ENCODE peak calls at places on chromosomes 11 and 22, in eight cellular contexts. One of them, this sample, is unnamed.

GRCh38 chr11:77320351-77320750 is 18.9 kb upstream of the GDPD4 start:
- DNase-seq in CD4-positive, alpha-beta T cell: no peak
- DNase-seq in mesendoderm: no peak
- DNase-seq in mesenchymal stem cell: no peak
- DNase-seq in right lobe of liver: no peak
- DNase-seq in AG04450: no peak
- DNase-seq in adipocyte: no peak
- DNase-seq in ovary: no peak
- DNase-seq in this sample: no peak

GRCh38 chr22:26318975-26319374 is 110.1 kb upstream of the ASPHD2 start:
- DNase-seq in CD4-positive, alpha-beta T cell: no peak
- DNase-seq in mesendoderm: peak; percentile 40
- DNase-seq in mesenchymal stem cell: no peak
- DNase-seq in right lobe of liver: no peak
- DNase-seq in AG04450: no peak
- DNase-seq in adipocyte: peak; percentile 19
- DNase-seq in ovary: no peak
- DNase-seq in this sample: peak; percentile 34

GRCh38 chr11:46745328-46745727 is 26.3 kb downstream of the F2 start:
- DNase-seq in CD4-positive, alpha-beta T cell: no peak
- DNase-seq in mesendoderm: no peak
- DNase-seq in mesenchymal stem cell: no peak
- DNase-seq in right lobe of liver: no peak
- DNase-seq in AG04450: no peak
- DNase-seq in adipocyte: no peak
- DNase-seq in ovary: no peak
- DNase-seq in this sample: no peak

GRCh38 chr11:61072316-61073109 is 29.8 kb upstream of the CD5 start:
- DNase-seq in CD4-positive, alpha-beta T cell: no peak
- DNase-seq in mesendoderm: no peak
- DNase-seq in mesenchymal stem cell: no peak
- DNase-seq in right lobe of liver: no peak
- DNase-seq in AG04450: no peak
- DNase-seq in adipocyte: no peak
- DNase-seq in ovary: peak; percentile 27
- DNase-seq in this sample: no peak

GRCh38 chr11:96035031-96035743 is 111.3 kb upstream of the MTMR2 start:
- DNase-seq in CD4-positive, alpha-beta T cell: no peak
- DNase-seq in mesendoderm: peak; percentile 81
- DNase-seq in mesenchymal stem cell: peak; percentile 64
- DNase-seq in right lobe of liver: no peak
- DNase-seq in AG04450: no peak
- DNase-seq in adipocyte: no peak
- DNase-seq in ovary: no peak
- DNase-seq in this sample: no peak

GRCh38 chr11:57885298-57886035 is 123.9 kb downstream of the CTNND1 start:
- DNase-seq in CD4-positive, alpha-beta T cell: no peak
- DNase-seq in mesendoderm: peak; percentile 59
- DNase-seq in mesenchymal stem cell: no peak
- DNase-seq in right lobe of liver: no peak
- DNase-seq in AG04450: no peak
- DNase-seq in adipocyte: peak; percentile 15
- DNase-seq in ovary: no peak
- DNase-seq in this sample: no peak

GRCh38 chr11:130480721-130481140 is 32.3 kb downstream of the ADAMTS15 start:
- DNase-seq in CD4-positive, alpha-beta T cell: no peak
- DNase-seq in mesendoderm: no peak
- DNase-seq in mesenchymal stem cell: peak; percentile 58
- DNase-seq in right lobe of liver: no peak
- DNase-seq in AG04450: no peak
- DNase-seq in adipocyte: no peak
- DNase-seq in ovary: no peak
- DNase-seq in this sample: peak; percentile 37

GRCh38 chr11:24155792-24156191 is 341.1 kb upstream of the LUZP2 start:
- DNase-seq in CD4-positive, alpha-beta T cell: no peak
- DNase-seq in mesendoderm: peak; percentile 44
- DNase-seq in mesenchymal stem cell: no peak
- DNase-seq in right lobe of liver: no peak
- DNase-seq in AG04450: no peak
- DNase-seq in adipocyte: no peak
- DNase-seq in ovary: no peak
- DNase-seq in this sample: no peak

GRCh38 chr22:46203590-46203980 is 46.5 kb downstream of the CDPF1 start:
- DNase-seq in CD4-positive, alpha-beta T cell: no peak
- DNase-seq in mesendoderm: no peak
- DNase-seq in mesenchymal stem cell: no peak
- DNase-seq in right lobe of liver: no peak
- DNase-seq in AG04450: no peak
- DNase-seq in adipocyte: no peak
- DNase-seq in ovary: no peak
- DNase-seq in this sample: no peak

GRCh38 chr22:39558254-39558727 is 12.3 kb upstream of the CACNA1I start:
- DNase-seq in CD4-positive, alpha-beta T cell: no peak
- DNase-seq in mesendoderm: no peak
- DNase-seq in mesenchymal stem cell: no peak
- DNase-seq in right lobe of liver: no peak
- DNase-seq in AG04450: no peak
- DNase-seq in adipocyte: peak; percentile 31
- DNase-seq in ovary: no peak
- DNase-seq in this sample: no peak
- H3K27me3 ChIP-seq in CD4-positive, alpha-beta T cell: peaks cover 29% of the 10 kb centered on the region
- H3K27me3 ChIP-seq in mesendoderm: peaks cover 18% of the 10 kb centered on the region
- H3K27me3 ChIP-seq in mesenchymal stem cell: peaks cover 82% of the 10 kb centered on the region
- H3K27me3 ChIP-seq in right lobe of liver: peaks cover 5% of the 10 kb centered on the region
- H3K27me3 ChIP-seq in AG04450: peaks cover 62% of the 10 kb centered on the region
- H3K27me3 ChIP-seq in adipocyte: peaks cover 63% of the 10 kb centered on the region
- H3K27me3 ChIP-seq in ovary: no peaks in the 10 kb centered on the region
- H3K27me3 ChIP-seq in this sample: peaks cover 32% of the 10 kb centered on the region

GRCh38 chr11:128592454-128592853 is 5.1 kb upstream of the ETS1 start:
- DNase-seq in CD4-positive, alpha-beta T cell: no peak
- DNase-seq in mesendoderm: no peak
- DNase-seq in mesenchymal stem cell: no peak
- DNase-seq in right lobe of liver: no peak
- DNase-seq in AG04450: no peak
- DNase-seq in adipocyte: no peak
- DNase-seq in ovary: no peak
- DNase-seq in this sample: no peak
- H3K27me3 ChIP-seq in CD4-positive, alpha-beta T cell: no peaks in the 10 kb centered on the region
- H3K27me3 ChIP-seq in mesendoderm: no peaks in the 10 kb centered on the region
- H3K27me3 ChIP-seq in mesenchymal stem cell: no peaks in the 10 kb centered on the region
- H3K27me3 ChIP-seq in right lobe of liver: peaks cover 6% of the 10 kb centered on the region
- H3K27me3 ChIP-seq in AG04450: no peaks in the 10 kb centered on the region
- H3K27me3 ChIP-seq in adipocyte: peaks cover 14% of the 10 kb centered on the region
- H3K27me3 ChIP-seq in ovary: no peaks in the 10 kb centered on the region
- H3K27me3 ChIP-seq in this sample: no peaks in the 10 kb centered on the region

GRCh38 chr11:120258661-120259060 is 18.7 kb downstream of the POU2F3 start:
- DNase-seq in CD4-positive, alpha-beta T cell: no peak
- DNase-seq in mesendoderm: no peak
- DNase-seq in mesenchymal stem cell: no peak
- DNase-seq in right lobe of liver: no peak
- DNase-seq in AG04450: no peak
- DNase-seq in adipocyte: no peak
- DNase-seq in ovary: no peak
- DNase-seq in this sample: no peak
- H3K27me3 ChIP-seq in CD4-positive, alpha-beta T cell: peaks cover 48% of the 10 kb centered on the region
- H3K27me3 ChIP-seq in mesendoderm: no peaks in the 10 kb centered on the region
- H3K27me3 ChIP-seq in mesenchymal stem cell: peaks cover 55% of the 10 kb centered on the region
- H3K27me3 ChIP-seq in right lobe of liver: no peaks in the 10 kb centered on the region
- H3K27me3 ChIP-seq in AG04450: peaks cover 64% of the 10 kb centered on the region
- H3K27me3 ChIP-seq in adipocyte: peaks cover 49% of the 10 kb centered on the region
- H3K27me3 ChIP-seq in ovary: no peaks in the 10 kb centered on the region
- H3K27me3 ChIP-seq in this sample: peaks cover 26% of the 10 kb centered on the region

DNA sequence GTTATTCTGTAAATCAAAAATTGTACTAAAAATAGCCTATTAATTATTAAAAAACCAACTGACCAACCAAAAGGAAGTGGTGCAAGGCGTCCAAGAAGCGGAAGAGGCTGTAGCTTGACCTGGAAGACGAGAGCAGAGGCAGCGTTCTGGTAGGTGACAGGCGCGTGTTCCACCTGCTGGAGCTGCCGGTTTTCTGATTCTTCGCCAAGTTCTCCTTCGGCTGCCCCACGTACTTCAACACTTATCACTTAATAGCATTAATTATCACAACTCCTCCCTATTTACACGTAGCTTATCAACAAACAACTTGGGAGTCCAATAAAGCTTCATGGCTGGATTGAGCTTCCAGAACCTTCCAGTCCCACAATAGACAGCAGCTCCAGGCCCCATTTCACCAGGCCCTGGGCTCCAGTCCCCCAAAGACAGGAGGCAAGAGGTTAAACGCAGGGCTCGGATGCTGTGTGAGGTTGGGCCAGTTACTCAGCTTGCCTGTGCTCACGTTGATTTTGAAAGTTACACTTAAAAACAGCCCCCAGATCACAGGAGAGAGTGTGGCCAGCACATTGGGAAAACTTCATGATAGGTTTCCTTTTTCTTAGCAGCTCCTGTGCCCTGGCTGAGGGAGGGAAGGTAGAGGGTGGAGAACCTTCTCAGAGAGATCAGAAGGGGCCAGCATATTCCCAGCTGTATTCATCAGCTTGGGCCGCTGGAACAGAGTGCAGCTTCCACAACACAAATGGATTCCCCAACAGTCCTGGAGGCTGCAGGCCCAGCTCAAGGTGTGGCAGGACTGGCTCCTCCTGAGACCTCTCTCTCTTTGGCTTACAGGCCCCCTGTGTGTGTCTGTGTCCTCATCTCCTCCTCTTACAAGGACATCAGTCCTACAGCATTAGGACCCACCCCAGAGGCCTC is 54.2 kb upstream of the FGF3 start:
- DNase-seq in CD4-positive, alpha-beta T cell: no peak
- DNase-seq in mesendoderm: no peak
- DNase-seq in mesenchymal stem cell: no peak
- DNase-seq in right lobe of liver: peak; percentile 28
- DNase-seq in AG04450: no peak
- DNase-seq in adipocyte: no peak
- DNase-seq in ovary: no peak
- DNase-seq in this sample: no peak
- H3K27me3 ChIP-seq in CD4-positive, alpha-beta T cell: no peaks in the 10 kb centered on the region
- H3K27me3 ChIP-seq in mesendoderm: no peaks in the 10 kb centered on the region
- H3K27me3 ChIP-seq in mesenchymal stem cell: peaks cover 61% of the 10 kb centered on the region
- H3K27me3 ChIP-seq in right lobe of liver: no peaks in the 10 kb centered on the region
- H3K27me3 ChIP-seq in AG04450: peaks cover 36% of the 10 kb centered on the region
- H3K27me3 ChIP-seq in adipocyte: peaks cover 49% of the 10 kb centered on the region
- H3K27me3 ChIP-seq in ovary: no peaks in the 10 kb centered on the region
- H3K27me3 ChIP-seq in this sample: peaks cover 2% of the 10 kb centered on the region

GRCh38 chr11:114160884-114161283 is 101.4 kb downstream of the ZBTB16 start:
- DNase-seq in CD4-positive, alpha-beta T cell: no peak
- DNase-seq in mesendoderm: no peak
- DNase-seq in mesenchymal stem cell: peak; percentile 44
- DNase-seq in right lobe of liver: no peak
- DNase-seq in AG04450: no peak
- DNase-seq in adipocyte: no peak
- DNase-seq in ovary: no peak
- DNase-seq in this sample: peak; percentile 46
- H3K27me3 ChIP-seq in CD4-positive, alpha-beta T cell: no peaks in the 10 kb centered on the region
- H3K27me3 ChIP-seq in mesendoderm: no peaks in the 10 kb centered on the region
- H3K27me3 ChIP-seq in mesenchymal stem cell: peaks cover 71% of the 10 kb centered on the region
- H3K27me3 ChIP-seq in right lobe of liver: no peaks in the 10 kb centered on the region
- H3K27me3 ChIP-seq in AG04450: peaks cover 47% of the 10 kb centered on the region
- H3K27me3 ChIP-seq in adipocyte: no peaks in the 10 kb centered on the region
- H3K27me3 ChIP-seq in ovary: no peaks in the 10 kb centered on the region
- H3K27me3 ChIP-seq in this sample: no peaks in the 10 kb centered on the region

GRCh38 chr11:64534391-64534801 is 56.6 kb upstream of the SLC22A12 start:
- DNase-seq in CD4-positive, alpha-beta T cell: no peak
- DNase-seq in mesendoderm: no peak
- DNase-seq in mesenchymal stem cell: no peak
- DNase-seq in right lobe of liver: no peak
- DNase-seq in AG04450: no peak
- DNase-seq in adipocyte: no peak
- DNase-seq in ovary: no peak
- DNase-seq in this sample: no peak
- H3K27me3 ChIP-seq in CD4-positive, alpha-beta T cell: peaks cover 25% of the 10 kb centered on the region
- H3K27me3 ChIP-seq in mesendoderm: no peaks in the 10 kb centered on the region
- H3K27me3 ChIP-seq in mesenchymal stem cell: peaks cover 67% of the 10 kb centered on the region
- H3K27me3 ChIP-seq in right lobe of liver: no peaks in the 10 kb centered on the region
- H3K27me3 ChIP-seq in AG04450: peaks cover 23% of the 10 kb centered on the region
- H3K27me3 ChIP-seq in adipocyte: peaks cover 62% of the 10 kb centered on the region
- H3K27me3 ChIP-seq in ovary: no peaks in the 10 kb centered on the region
- H3K27me3 ChIP-seq in this sample: peaks cover 15% of the 10 kb centered on the region

GRCh38 chr11:16610213-16610737 is 128.2 kb upstream of the C11orf58 start:
- DNase-seq in CD4-positive, alpha-beta T cell: no peak
- DNase-seq in mesendoderm: peak; percentile 7
- DNase-seq in mesenchymal stem cell: no peak
- DNase-seq in right lobe of liver: no peak
- DNase-seq in AG04450: no peak
- DNase-seq in adipocyte: no peak
- DNase-seq in ovary: no peak
- DNase-seq in this sample: no peak
- H3K27me3 ChIP-seq in CD4-positive, alpha-beta T cell: peaks cover 96% of the 10 kb centered on the region
- H3K27me3 ChIP-seq in mesendoderm: peaks cover 47% of the 10 kb centered on the region
- H3K27me3 ChIP-seq in mesenchymal stem cell: peaks cover 89% of the 10 kb centered on the region
- H3K27me3 ChIP-seq in right lobe of liver: peaks cover 41% of the 10 kb centered on the region
- H3K27me3 ChIP-seq in AG04450: peaks cover 32% of the 10 kb centered on the region
- H3K27me3 ChIP-seq in adipocyte: peaks cover 73% of the 10 kb centered on the region
- H3K27me3 ChIP-seq in ovary: no peaks in the 10 kb centered on the region
- H3K27me3 ChIP-seq in this sample: peaks cover 7% of the 10 kb centered on the region

GRCh38 chr11:1707751-1708150 is 10.8 kb downstream of the KRTAP5-6 start:
- DNase-seq in CD4-positive, alpha-beta T cell: no peak
- DNase-seq in mesendoderm: no peak
- DNase-seq in mesenchymal stem cell: no peak
- DNase-seq in right lobe of liver: peak; percentile 1
- DNase-seq in AG04450: no peak
- DNase-seq in adipocyte: no peak
- DNase-seq in ovary: no peak
- DNase-seq in this sample: no peak
- H3K27me3 ChIP-seq in CD4-positive, alpha-beta T cell: no peaks in the 10 kb centered on the region
- H3K27me3 ChIP-seq in mesendoderm: peaks cover 2% of the 10 kb centered on the region
- H3K27me3 ChIP-seq in mesenchymal stem cell: peaks cover 76% of the 10 kb centered on the region
- H3K27me3 ChIP-seq in right lobe of liver: no peaks in the 10 kb centered on the region
- H3K27me3 ChIP-seq in AG04450: peaks cover 39% of the 10 kb centered on the region
- H3K27me3 ChIP-seq in adipocyte: peaks cover 53% of the 10 kb centered on the region
- H3K27me3 ChIP-seq in ovary: no peaks in the 10 kb centered on the region
- H3K27me3 ChIP-seq in this sample: no peaks in the 10 kb centered on the region